ENCODE peak calls at places on chromosomes 6 and 20, in four cellular contexts. I is HepG2, N is H1, V is GM12878. K is an unnamed sample.

GRCh38 chr20:5920581-5920980 is 29.8 kb downstream of the TRMT6 start:
- DNase-seq in V (no peak), N (no peak), I (no peak), K (no peak)

GRCh38 chr6:21586760-21587181 is 6.8 kb upstream of the SOX4 start:
- DNase-seq in N (peak), V (no peak), I (no peak), K (no peak)

GRCh38 chr20:11890331-11891080 is 27.2 kb upstream of the BTBD3 start:
- DNase-seq in V (peak), N (peak), I (peak), K (peak)

GRCh38 chr6:122995930-122996796 is at the start of gene CLVS2:
- DNase-seq in V (no peak), I (no peak), N (peak), K (peak)

GRCh38 chr20:54633903-54634302 is 158.5 kb downstream of the DOK5 start:
- DNase-seq in I (no peak), N (no peak), V (peak), K (no peak)

GRCh38 chr20:39986231-39986904 is 702.7 kb downstream of the MAFB start:
- DNase-seq in N (peak), V (no peak), I (no peak), K (peak)

GRCh38 chr20:9301129-9302072 is 213.0 kb upstream of the LAMP5 start:
- DNase-seq in I (peak), V (no peak), N (no peak), K (no peak)

GRCh38 chr20:8151371-8151770 is 19.3 kb downstream of the PLCB1 start:
- DNase-seq in V (no peak), I (no peak), N (no peak), K (no peak)

GRCh38 chr20:4326194-4327065 is 311.1 kb upstream of the RNF24 start:
- DNase-seq in I (no peak), V (no peak), N (no peak), K (no peak)

GRCh38 chr6:113142775-113143174 is 714.4 kb upstream of the MARCKS start:
- DNase-seq in I (no peak), N (no peak), V (no peak), K (no peak)

GRCh38 chr6:122869437-122870024 is 80.5 kb downstream of the SMPDL3A start:
- DNase-seq in I (peak), N (no peak), V (no peak), K (no peak)

GRCh38 chr6:103675807-103676406 is 1183.8 kb downstream of the HACE1 start:
- DNase-seq in N (no peak), I (no peak), V (no peak), K (no peak)

GRCh38 chr6:142784344-142784743 is 160.6 kb downstream of the HIVEP2 start:
- DNase-seq in N (no peak), I (no peak), V (peak), K (no peak)

GRCh38 chr6:166627875-166628849 is 1.1 kb upstream of the RPS6KA2 start:
- DNase-seq in I (peak), N (peak), V (no peak), K (no peak)

GRCh38 chr20:37562695-37563480 is 35.2 kb upstream of the BLCAP start:
- DNase-seq in V (no peak), I (no peak), N (no peak), K (no peak)

GRCh38 chr6:55882731-55883595 is 7.6 kb upstream of the BMP5 start:
- DNase-seq in V (no peak), N (no peak), I (no peak), K (no peak)

GRCh38 chr6:87241304-87241703 is 81.1 kb upstream of the SMIM8 start:
- DNase-seq in N (no peak), I (no peak), V (no peak), K (no peak)

GRCh38 chr20:46648903-46649649 is 2.2 kb downstream of the SLC13A3 start:
- DNase-seq in V (no peak), I (peak), N (no peak), K (no peak)

GRCh38 chr20:51575486-51575885 is 33.0 kb upstream of the NFATC2 start:
- DNase-seq in N (no peak), I (no peak), V (no peak), K (no peak)

GRCh38 chr6:27136978-27137814 is 110.3 kb upstream of the PRSS16 start:
- DNase-seq in V (no peak), I (peak), N (no peak), K (no peak)
- H3K9ac ChIP-seq in V (no peak), I (no peak), N (no peak), K (no peak)

DNA sequence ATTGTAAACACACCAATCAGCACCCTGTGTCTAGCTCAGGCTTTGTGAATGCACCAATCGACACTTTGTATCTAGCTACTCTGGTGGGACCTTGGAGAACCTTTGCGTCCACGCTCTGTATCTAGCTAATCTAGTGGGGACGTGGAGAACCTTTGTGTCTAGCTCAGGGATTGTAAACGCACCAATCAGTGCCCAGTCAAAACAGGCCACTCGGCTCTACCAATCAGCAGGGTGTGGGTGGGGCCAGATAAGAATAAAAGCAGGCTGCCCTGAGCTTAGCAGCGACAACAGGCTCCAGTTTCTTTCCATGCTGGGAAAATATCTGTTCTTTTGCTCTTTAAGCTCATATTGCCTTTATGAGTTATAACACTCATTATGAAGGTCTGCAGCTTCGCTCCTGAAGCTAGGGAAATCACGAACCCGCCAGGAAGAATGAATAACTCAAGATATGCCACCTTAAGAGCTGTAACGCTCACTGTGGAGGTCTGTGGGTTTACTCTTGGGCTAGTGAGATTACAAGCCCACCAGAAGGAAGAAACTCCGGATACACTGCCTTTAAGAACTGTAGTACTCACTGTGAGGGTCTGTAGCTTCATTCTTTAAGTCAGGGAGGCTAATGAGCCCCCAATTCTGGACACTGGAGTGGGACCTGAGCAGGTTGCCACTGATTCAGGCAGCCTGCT is 2.8 kb upstream of the SSR1 start:
- DNase-seq in I (peak), N (no peak), V (no peak), K (no peak)
- TF ChIP-seq SUZ12 in I (no peak), N (no peak), V (no peak), K (no peak)

GRCh38 chr6:41199427-41200246 is 1.3 kb downstream of the TREML2 start:
- DNase-seq in N (no peak), V (peak), I (no peak), K (no peak)

GRCh38 chr6:41204156-41204555 is 3.2 kb upstream of the TREML2 start:
- DNase-seq in N (no peak), V (no peak), I (no peak), K (no peak)

GRCh38 chr6:41200296-41200900 is 551 bp downstream of the TREML2 start:
- DNase-seq in N (peak), V (peak), I (no peak), K (no peak)

GRCh38 chr6:41201784-41202181 is 834 bp upstream of the TREML2 start:
- DNase-seq in V (no peak), N (peak), I (no peak), K (no peak)

DNA sequence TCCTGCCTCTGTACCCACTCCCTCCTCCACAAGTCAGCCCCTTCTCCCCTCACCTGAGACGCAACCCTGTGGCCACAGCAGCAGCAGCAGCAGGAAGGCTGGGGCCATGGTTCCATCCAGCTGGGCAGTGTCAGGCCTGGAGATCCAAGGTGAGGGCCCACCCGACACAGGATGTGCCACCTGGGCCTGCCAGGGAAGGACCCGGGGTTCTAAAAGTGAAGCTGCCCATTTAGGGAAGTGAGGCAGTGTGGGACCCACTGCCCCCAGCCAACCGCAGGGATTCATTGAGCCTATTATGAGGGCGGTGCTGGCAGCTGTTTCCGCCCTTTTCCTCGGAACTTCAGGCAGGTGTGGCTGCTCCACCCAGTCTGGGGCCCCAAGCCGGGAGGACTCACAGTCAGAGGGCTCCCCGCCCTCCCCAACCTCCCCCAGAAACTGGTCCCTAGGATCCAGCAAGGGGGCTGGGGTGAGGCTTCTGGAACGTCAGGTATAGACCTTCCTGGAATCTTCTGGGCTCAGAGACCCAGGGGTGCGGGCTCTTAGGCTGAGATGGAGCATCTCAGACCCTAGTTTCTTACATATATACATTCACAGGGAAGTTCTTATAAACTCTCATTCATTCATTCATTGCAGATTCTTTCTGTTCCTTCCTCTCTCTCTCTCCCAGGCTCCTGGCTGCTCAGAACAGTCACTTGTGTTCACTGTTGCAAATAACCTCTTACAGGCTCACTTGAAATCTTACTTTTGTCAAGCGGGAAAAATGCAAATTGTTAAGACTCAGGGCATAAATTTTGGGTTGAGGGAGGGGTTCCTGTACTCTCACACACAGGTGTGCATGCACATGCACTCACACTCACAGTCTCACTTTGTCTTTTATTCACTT is at the start of gene TREML2:
- DNase-seq in I (no peak), V (no peak), N (peak), K (no peak)
- H3K9ac ChIP-seq in I (no peak), V (peak), N (no peak), K (no peak)

GRCh38 chr6:159730277-159730676 is 3.0 kb downstream of the WTAP start:
- DNase-seq in I (no peak), V (no peak), N (no peak), K (no peak)

GRCh38 chr6:159727717-159728440 is 573 bp downstream of the WTAP start:
- DNase-seq in V (no peak), I (peak), N (no peak), K (no peak)

GRCh38 chr6:159729598-159729997 is 2.3 kb downstream of the WTAP start:
- DNase-seq in V (peak), I (no peak), N (no peak), K (no peak)

GRCh38 chr6:159726918-159727716 is at the start of gene WTAP:
- DNase-seq in V (peak), N (peak), I (peak), K (peak)

GRCh38 chr6:159728552-159728951 is 1.2 kb downstream of the WTAP start:
- DNase-seq in V (no peak), N (no peak), I (no peak), K (no peak)
- TF ChIP-seq SUZ12 in V (no peak), N (no peak), I (no peak), K (no peak)

GRCh38 chr6:41073968-41074691 is 1.4 kb downstream of the NFYA start:
- DNase-seq in I (no peak), V (no peak), N (no peak), K (no peak)
- H3K9ac ChIP-seq in I (peak), V (peak), N (peak), K (peak)

DNA sequence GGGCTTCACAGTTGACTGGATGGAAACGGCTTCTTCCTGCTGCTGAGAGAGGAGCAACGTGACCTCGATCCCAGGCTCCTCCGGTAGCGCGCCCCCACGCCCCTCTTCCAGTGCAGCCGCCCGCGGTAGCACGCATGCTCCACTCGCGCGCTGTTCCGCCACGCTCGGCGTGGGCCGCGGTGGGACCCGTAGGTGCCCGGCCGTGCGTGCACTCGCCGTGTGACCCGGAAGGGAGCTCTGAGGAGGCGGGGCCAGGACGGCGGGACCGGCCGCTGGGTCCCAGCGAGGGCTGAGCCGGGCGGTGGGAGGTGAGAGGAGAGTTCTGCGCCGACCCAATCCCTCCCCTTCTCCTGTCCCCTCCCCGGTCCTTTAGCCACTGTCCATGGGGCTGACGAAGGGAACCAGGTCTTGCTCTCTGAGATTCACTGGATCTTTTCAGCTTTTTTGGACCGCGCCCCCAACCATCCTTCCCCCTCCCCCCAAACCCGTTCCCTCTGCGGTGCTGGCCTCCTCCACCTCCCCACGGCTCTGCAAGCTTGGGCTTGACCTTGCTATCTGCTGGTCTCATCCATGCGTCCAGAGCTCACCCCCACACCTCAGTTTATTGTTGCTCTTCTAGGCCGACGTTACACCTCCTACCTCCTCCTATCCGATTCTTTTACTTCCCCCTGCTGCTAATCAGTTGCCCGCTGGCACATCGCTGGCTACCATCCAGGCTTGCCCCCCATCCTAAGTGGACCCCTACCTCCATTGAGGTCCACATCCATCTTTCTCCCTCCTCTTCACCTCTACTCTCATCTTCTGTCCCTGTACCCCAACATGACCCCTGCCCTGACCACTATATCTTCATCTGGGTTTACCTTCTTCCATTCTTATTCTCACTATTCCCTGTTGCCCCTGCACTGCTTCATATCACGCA is at the start of gene CUL9:
- DNase-seq in I (peak), V (peak), N (peak), K (no peak)
- TF ChIP-seq SUZ12 in I (no peak), V (no peak), N (peak), K (no peak)

K was measured in NT2/D1.